ENCODE peak calls at places on chromosomes 4 and X, in eight cellular contexts. Q is neural crest cell, G is keratinocyte, C is AG04450, D is fibroblast of lung, V is lower leg skin, S is mammary epithelial cell, L is HCT116. R is an unnamed sample.

GRCh38 chrX:152170621-152171020 is 32.2 kb upstream of the MAGEA10 start:
- DNase-seq in S (no peak), L (no peak), Q (no peak), V (no peak), G (no peak), D (no peak), C (no peak), R (no peak)

GRCh38 chrX:43813898-43814297 is 68.4 kb downstream of the MAOB start:
- DNase-seq in Q (peak; percentile 1), L (peak; percentile 10), G (no peak), C (no peak), V (no peak), S (no peak), D (peak; percentile 29), R (no peak)

GRCh38 chr4:98996056-98996941 is 778 bp downstream of the METAP1 start:
- DNase-seq in D (peak; percentile 44), L (no peak), G (no peak), C (no peak), Q (no peak), V (no peak), S (peak; percentile 53), R (no peak)

GRCh38 chr4:140372607-140373327 is 679 bp upstream of the SCOC start:
- DNase-seq in L (peak; percentile 12), G (no peak), V (no peak), C (no peak), D (no peak), S (peak; percentile 27), Q (no peak), R (no peak)

GRCh38 chr4:141058739-141059507 is 74.3 kb downstream of the RNF150 start:
- DNase-seq in C (peak; percentile 63), S (no peak), D (peak; percentile 80), G (no peak), V (no peak), Q (no peak), L (no peak), R (no peak)

GRCh38 chr4:169971456-169972015 is 54.7 kb downstream of the MFAP3L start:
- DNase-seq in G (no peak), D (no peak), L (no peak), S (peak; percentile 19), C (no peak), V (no peak), Q (no peak), R (no peak)

GRCh38 chr4:14504162-14504561 is 498.1 kb upstream of the CPEB2 start:
- DNase-seq in G (no peak), Q (no peak), L (no peak), V (no peak), S (no peak), D (no peak), C (no peak), R (no peak)

GRCh38 chr4:139767168-139767567 is 101.5 kb downstream of the MGST2 start:
- DNase-seq in L (no peak), S (no peak), C (no peak), Q (no peak), D (no peak), G (no peak), V (no peak), R (no peak)

GRCh38 chr4:76539979-76540378 is 105.0 kb downstream of the SHROOM3 start:
- DNase-seq in C (no peak), G (no peak), Q (no peak), V (no peak), D (no peak), S (no peak), L (no peak), R (no peak)

GRCh38 chr4:133929540-133929939 is 272.0 kb downstream of the PABPC4L start:
- DNase-seq in D (peak; percentile 21), Q (no peak), G (no peak), S (no peak), V (no peak), L (no peak), C (no peak), R (no peak)

DNA sequence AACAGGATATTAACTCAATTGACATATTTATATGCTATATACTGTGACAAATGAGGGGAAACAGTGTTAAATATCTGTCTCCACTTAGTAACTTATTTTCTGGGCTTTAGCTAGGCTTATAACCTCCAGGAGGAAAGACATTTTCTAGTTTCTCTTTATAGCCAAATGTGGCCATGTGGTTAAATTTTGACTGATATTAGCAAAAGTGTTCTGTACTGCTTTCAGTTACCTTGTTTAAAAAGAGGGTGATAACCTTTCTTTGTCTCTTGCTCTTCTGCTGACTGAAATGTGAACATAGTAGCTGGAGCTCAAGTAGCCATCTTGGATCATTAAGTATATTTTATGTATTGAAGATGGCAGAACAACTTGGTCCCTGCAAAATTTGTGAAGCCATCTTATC is 253.7 kb downstream of the PDHA2 start:
- DNase-seq in G (no peak), S (no peak), V (no peak), Q (no peak), C (no peak), L (no peak), D (no peak), R (no peak)
- TF ChIP-seq CTCF in G (no peak), S (no peak), V (no peak), Q (no peak), C (no peak), L (no peak), D (no peak), R (no peak)

GRCh38 chrX:77446029-77446585 is 1.1 kb upstream of the FGF16 start:
- DNase-seq in G (no peak), V (no peak), Q (no peak), L (no peak), S (no peak), D (no peak), C (no peak), R (peak; percentile 29)
- TF ChIP-seq CTCF in G (peak; percentile 11), V (no peak), Q (peak; percentile 55), L (no peak), S (peak; percentile 31), D (peak; percentile 21), C (peak; percentile 30), R (peak; percentile 56)

DNA sequence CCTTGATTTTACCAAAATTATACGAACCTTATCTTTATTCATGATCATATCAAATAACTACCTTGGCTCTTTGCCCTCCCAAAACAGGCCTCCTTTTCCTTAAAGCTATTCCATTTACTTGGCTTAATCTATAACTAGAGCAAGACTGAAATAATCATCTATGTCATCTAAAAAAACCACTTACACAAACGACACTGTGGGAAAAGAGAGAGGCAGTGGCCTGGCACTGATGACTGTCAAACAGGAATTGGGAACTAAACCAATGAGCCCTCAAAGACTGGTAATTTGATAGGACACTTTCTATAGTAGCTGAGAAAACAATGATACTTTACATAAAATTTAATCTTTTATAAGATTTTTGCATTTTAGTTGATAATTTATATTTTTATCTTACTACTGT is 11.7 kb upstream of the PTPN13 start:
- DNase-seq in L (no peak), S (peak; percentile 40), G (no peak), Q (no peak), C (no peak), D (peak; percentile 8), V (no peak), R (no peak)
- TF ChIP-seq CTCF in L (no peak), S (no peak), G (no peak), Q (no peak), C (no peak), D (no peak), V (no peak), R (no peak)

GRCh38 chr4:129167640-129168260 is 71.8 kb downstream of the C4orf33 start:
- DNase-seq in D (peak; percentile 3), G (no peak), Q (no peak), S (no peak), V (no peak), C (no peak), L (no peak), R (peak; percentile 21)
- TF ChIP-seq CTCF in D (no peak), G (no peak), Q (peak; percentile 47), S (no peak), V (no peak), C (peak; percentile 41), L (no peak), R (peak; percentile 51)

DNA sequence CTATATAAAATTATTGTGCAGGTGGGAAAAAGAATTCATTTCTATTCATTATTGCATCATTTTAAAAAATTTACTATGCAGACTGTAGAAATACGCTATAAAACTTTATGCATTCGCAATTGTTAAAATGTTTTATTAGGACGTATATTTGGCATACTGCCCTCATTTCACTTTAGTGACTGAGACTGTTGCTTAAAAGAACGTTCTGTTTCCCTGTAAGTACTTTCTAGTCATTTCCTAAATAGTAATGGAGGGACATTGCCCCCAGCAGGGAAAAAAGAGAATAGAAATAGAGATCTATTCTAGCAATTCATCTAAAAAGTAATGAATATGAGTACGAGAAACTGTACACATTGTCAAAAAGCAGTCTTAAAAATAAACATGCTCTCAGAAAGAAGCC is 1295.8 kb upstream of the TENM3 start:
- DNase-seq in G (no peak), L (peak; percentile 16), C (no peak), D (peak; percentile 85), Q (no peak), S (peak; percentile 39), V (no peak), R (no peak)
- TF ChIP-seq CTCF in G (no peak), L (peak; percentile 29), C (peak; percentile 55), D (peak; percentile 20), Q (peak; percentile 32), S (peak; percentile 57), V (no peak), R (no peak)

GRCh38 chrX:135625995-135626394 is 87.4 kb upstream of the CT45A1 start:
- DNase-seq in D (no peak), C (no peak), L (peak; percentile 2), V (no peak), G (no peak), Q (no peak), S (no peak), R (no peak)
- TF ChIP-seq CTCF in D (no peak), C (peak; percentile 13), L (peak; percentile 23), V (no peak), G (no peak), Q (peak; percentile 41), S (peak; percentile 32), R (peak; percentile 30)

DNA sequence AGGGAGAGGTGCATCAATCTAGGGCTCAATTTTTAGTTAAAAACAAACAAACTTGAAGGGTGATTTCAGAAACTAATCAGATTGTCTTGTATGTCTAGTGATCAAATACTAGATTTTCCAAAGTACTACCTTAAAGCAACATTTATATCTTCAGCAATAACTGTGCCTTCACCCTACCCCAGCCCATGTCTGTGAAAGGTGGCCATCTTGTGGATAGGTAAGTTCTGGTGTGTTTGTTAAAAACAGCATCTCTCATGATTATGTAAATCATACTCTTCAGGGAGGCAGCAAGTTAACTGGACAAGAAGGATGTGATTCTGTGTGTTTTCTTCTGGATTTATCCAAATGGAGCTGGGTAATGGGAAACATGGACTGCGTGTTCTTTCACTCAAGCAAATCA is 81.4 kb upstream of the ACSL1 start:
- DNase-seq in V (no peak), S (peak; percentile 10), D (no peak), C (no peak), G (no peak), Q (no peak), L (no peak), R (no peak)
- TF ChIP-seq CTCF in V (no peak), S (peak; percentile 8), D (no peak), C (no peak), G (no peak), Q (no peak), L (no peak), R (no peak)